ENCODE peak calls at places on chromosomes 12 and 14, in eight cellular contexts. S is CD8-positive, alpha-beta T cell; R is fibroblast of pulmonary artery; M is A549; I is upper lobe of right lung; D is kidney; V is adrenal gland; T is fibroblast of mammary gland. X is an unnamed sample.
A peak's percentile ranks its signal among the peaks of the same experiment; 100 is the strongest.

GRCh38 chr14:67400434-67400833 is 11.5 kb downstream of the PLEK2 start:
- DNase-seq in S (no peak), R (no peak), M (no peak), I (no peak), D (no peak), V (no peak), T (no peak), X (no peak)

GRCh38 chr12:107320031-107320928 is 226.9 kb upstream of the CRY1 start:
- DNase-seq in S (peak; percentile 60), R (peak; percentile 45), M (peak; percentile 81), I (peak; percentile 76), D (peak; percentile 74), V (no peak), T (no peak), X (peak; percentile 54)

GRCh38 chr14:68665116-68665515 is 127.8 kb downstream of the ZFP36L1 start:
- DNase-seq in S (no peak), R (peak; percentile 46), M (no peak), I (no peak), D (no peak), V (peak; percentile 49), T (peak; percentile 88), X (no peak)

GRCh38 chr12:108787539-108787938 is 56.2 kb upstream of the CORO1C start:
- DNase-seq in S (no peak), R (no peak), M (no peak), I (no peak), D (no peak), V (no peak), T (no peak), X (no peak)

GRCh38 chr14:68791078-68791983 is 1.5 kb downstream of the ZFP36L1 start:
- DNase-seq in S (no peak), R (peak; percentile 39), M (peak; percentile 38), I (no peak), D (no peak), V (peak; percentile 39), T (no peak), X (no peak)

GRCh38 chr12:120749256-120749655 is 23.6 kb downstream of the ACADS start:
- DNase-seq in S (no peak), R (no peak), M (no peak), I (no peak), D (no peak), V (no peak), T (no peak), X (no peak)

GRCh38 chr12:116249938-116250337 is 27.6 kb downstream of the MED13L start:
- DNase-seq in S (no peak), R (no peak), M (no peak), I (no peak), D (no peak), V (no peak), T (no peak), X (no peak)

GRCh38 chr12:48175613-48176416 is 7.6 kb upstream of the CCDC184 start:
- DNase-seq in S (no peak), R (no peak), M (no peak), I (no peak), D (no peak), V (no peak), T (no peak), X (no peak)

GRCh38 chr12:26338574-26339572 is 143.5 kb downstream of the SSPN start:
- DNase-seq in S (no peak), R (peak; percentile 55), M (no peak), I (no peak), D (no peak), V (no peak), T (peak; percentile 56), X (no peak)

GRCh38 chr14:70934502-70935134 is 27.4 kb downstream of the PCNX1 start:
- DNase-seq in S (no peak), R (peak; percentile 72), M (no peak), I (no peak), D (no peak), V (no peak), T (peak; percentile 65), X (no peak)

GRCh38 chr14:99524804-99525698 is 43.8 kb downstream of the CCNK start:
- DNase-seq in S (peak; percentile 13), R (peak; percentile 56), M (peak; percentile 62), I (no peak), D (peak; percentile 55), V (no peak), T (peak; percentile 48), X (no peak)

GRCh38 chr14:21103165-21103709 is 2.4 kb downstream of the TMEM253 start:
- DNase-seq in S (no peak), R (no peak), M (no peak), I (no peak), D (no peak), V (no peak), T (no peak), X (no peak)

GRCh38 chr14:28831126-28831525 is 64.5 kb downstream of the FOXG1 start:
- DNase-seq in S (no peak), R (no peak), M (no peak), I (no peak), D (no peak), V (no peak), T (no peak), X (no peak)

GRCh38 chr12:53737951-53738833 is 10.9 kb upstream of the CALCOCO1 start:
- DNase-seq in S (peak; percentile 30), R (no peak), M (no peak), I (peak; percentile 72), D (peak; percentile 80), V (no peak), T (no peak), X (no peak)

GRCh38 chr14:69708586-69709169 is 58.3 kb upstream of the SRSF5 start:
- DNase-seq in S (no peak), R (no peak), M (peak; percentile 40), I (no peak), D (peak; percentile 71), V (no peak), T (no peak), X (no peak)

GRCh38 chr14:23006544-23007419 is 3.2 kb downstream of the C14orf93 start:
- DNase-seq in S (peak; percentile 93), R (peak; percentile 99), M (peak; percentile 99), I (peak; percentile 97), D (peak; percentile 98), V (peak; percentile 98), T (peak; percentile 98), X (peak; percentile 95)
- TF ChIP-seq CTCF in S (no peak), R (peak; percentile 33), M (peak; percentile 35), I (no peak), D (no peak), V (peak; percentile 30), T (peak; percentile 23), X (peak; percentile 18)

DNA sequence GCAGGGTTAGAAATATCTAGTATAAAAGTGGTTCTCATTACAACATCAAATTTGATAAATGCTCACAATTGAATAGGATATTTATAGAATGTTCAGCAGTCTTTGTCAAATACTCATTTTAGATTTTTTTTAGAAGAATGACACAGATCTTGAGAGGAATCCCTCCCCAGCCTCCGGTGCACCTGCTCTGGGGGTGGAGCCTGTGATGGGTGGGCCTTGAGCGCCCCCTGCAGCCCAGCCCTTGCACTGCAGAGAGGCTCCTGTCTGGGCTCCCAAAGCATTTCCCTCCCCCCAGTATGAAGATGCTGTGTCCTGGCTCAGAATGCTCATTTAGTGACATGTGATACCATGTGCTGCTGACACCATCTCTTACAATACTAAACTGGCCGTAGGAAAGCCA is 792.3 kb downstream of the TMEM121 start:
- DNase-seq in S (no peak), R (no peak), M (no peak), I (no peak), D (no peak), V (no peak), T (no peak), X (peak; percentile 35)
- TF ChIP-seq CTCF in S (peak; percentile 35), R (no peak), M (no peak), I (peak; percentile 29), D (no peak), V (no peak), T (no peak), X (peak; percentile 52)

GRCh38 chr12:46020768-46021167 is 30.4 kb upstream of the SCAF11 start:
- DNase-seq in S (no peak), R (no peak), M (no peak), I (no peak), D (no peak), V (no peak), T (no peak), X (no peak)

GRCh38 chr12:46027172-46027571 is 36.8 kb upstream of the SCAF11 start:
- DNase-seq in S (no peak), R (no peak), M (no peak), I (no peak), D (no peak), V (no peak), T (no peak), X (no peak)

DNA sequence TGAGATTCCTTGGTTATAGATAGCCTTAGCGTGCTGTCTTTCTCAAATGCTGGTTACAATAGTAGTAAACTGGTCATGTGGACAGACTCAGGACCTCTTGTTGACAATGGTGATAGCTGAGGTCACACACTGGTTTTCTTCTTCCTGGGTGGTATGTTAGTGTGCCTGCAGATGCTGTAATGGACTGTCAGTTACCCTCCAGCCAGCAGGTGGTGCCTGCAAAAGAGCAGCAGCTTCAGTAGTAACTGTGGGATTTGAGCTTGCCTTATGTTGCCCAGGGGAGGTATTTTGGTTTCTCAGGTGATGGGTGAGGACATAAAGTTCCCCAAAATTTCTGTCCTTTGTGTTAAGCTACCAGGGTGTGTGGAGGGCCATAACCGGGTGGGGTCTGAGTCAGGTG is 33.7 kb upstream of the SCAF11 start:
- DNase-seq in S (no peak), R (no peak), M (peak; percentile 4), I (no peak), D (no peak), V (no peak), T (no peak), X (no peak)
- TF ChIP-seq CTCF in S (no peak), R (no peak), M (no peak), I (no peak), D (no peak), V (no peak), T (no peak), X (no peak)

GRCh38 chr14:52072266-52072780 is 3.5 kb upstream of the NID2 start:
- DNase-seq in S (no peak), R (no peak), M (no peak), I (no peak), D (no peak), V (no peak), T (no peak), X (no peak)

GRCh38 chr14:52069617-52070431 is 965 bp upstream of the NID2 start:
- DNase-seq in S (no peak), R (peak; percentile 56), M (no peak), I (no peak), D (no peak), V (peak; percentile 25), T (peak; percentile 58), X (peak; percentile 21)

GRCh38 chr14:52073251-52073650 is 4.4 kb upstream of the NID2 start:
- DNase-seq in S (no peak), R (peak; percentile 58), M (no peak), I (no peak), D (no peak), V (no peak), T (no peak), X (no peak)

GRCh38 chr14:52068741-52069616 is at the start of gene NID2:
- DNase-seq in S (no peak), R (peak; percentile 96), M (peak; percentile 77), I (peak; percentile 71), D (peak; percentile 94), V (peak; percentile 71), T (peak; percentile 95), X (peak; percentile 49)

DNA sequence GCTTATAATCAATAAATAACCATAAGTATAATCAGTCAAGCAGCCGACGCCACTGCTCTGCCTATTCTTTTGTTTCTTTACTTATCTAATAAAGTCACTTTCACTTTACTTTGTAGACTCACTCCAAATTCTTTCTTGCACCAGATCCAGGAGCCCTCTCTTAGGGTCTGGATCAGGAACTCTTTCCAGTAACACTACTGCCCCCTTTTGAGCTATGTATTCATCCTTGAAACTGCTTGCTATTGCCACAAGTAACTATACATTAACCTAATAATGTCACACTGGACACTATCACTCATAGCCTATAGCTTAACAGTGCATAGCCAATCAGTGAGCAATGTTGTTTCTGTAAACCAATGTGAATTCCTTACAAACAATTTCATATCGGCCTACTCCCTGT is 2.8 kb upstream of the NID2 start:
- DNase-seq in S (no peak), R (peak; percentile 76), M (no peak), I (no peak), D (no peak), V (no peak), T (peak; percentile 61), X (no peak)
- TF ChIP-seq CTCF in S (no peak), R (peak; percentile 48), M (peak; percentile 27), I (no peak), D (no peak), V (no peak), T (peak; percentile 32), X (no peak)